ENCODE peak calls at places on chromosome 7, in seven cellular contexts. B, T, L, U, I, Z and W are unnamed samples.

GRCh38 chr7:158074896-158075632 is 512.6 kb downstream of the PTPRN2 start:
- DNase-seq in Z (no peak), I (no peak), T (no peak), L (no peak), B (peak), U (no peak), W (no peak)

GRCh38 chr7:87048839-87049238 is 10.6 kb downstream of the ELAPOR2 start:
- DNase-seq in Z (no peak), B (no peak), T (no peak), U (no peak), I (no peak), L (no peak), W (no peak)

GRCh38 chr7:73954181-73954580 is 73.8 kb upstream of the ELN start:
- DNase-seq in B (no peak), L (no peak), T (no peak), Z (no peak), U (no peak), I (no peak), W (no peak)

GRCh38 chr7:11294218-11294617 is 320.5 kb downstream of the PHF14 start:
- DNase-seq in T (no peak), I (no peak), L (no peak), U (no peak), B (no peak), Z (no peak), W (no peak)

GRCh38 chr7:7639847-7640220 is 718 bp upstream of the UMAD1 start:
- DNase-seq in B (no peak), I (peak), T (no peak), U (peak), Z (no peak), L (peak), W (peak)

GRCh38 chr7:132440126-132440525 is 136.1 kb downstream of the PLXNA4 start:
- DNase-seq in Z (no peak), B (no peak), U (no peak), T (no peak), I (no peak), L (no peak), W (no peak)

GRCh38 chr7:158368449-158368848 is 219.2 kb downstream of the PTPRN2 start:
- DNase-seq in Z (no peak), B (peak), U (no peak), T (no peak), I (no peak), L (no peak), W (no peak)

GRCh38 chr7:43038229-43038628 is 74.2 kb upstream of the HECW1 start:
- DNase-seq in I (no peak), L (no peak), B (no peak), T (no peak), Z (no peak), U (no peak), W (no peak)

GRCh38 chr7:7773334-7774308 is 55.2 kb upstream of the RPA3 start:
- DNase-seq in I (no peak), T (no peak), U (no peak), L (no peak), B (no peak), Z (no peak), W (no peak)

DNA sequence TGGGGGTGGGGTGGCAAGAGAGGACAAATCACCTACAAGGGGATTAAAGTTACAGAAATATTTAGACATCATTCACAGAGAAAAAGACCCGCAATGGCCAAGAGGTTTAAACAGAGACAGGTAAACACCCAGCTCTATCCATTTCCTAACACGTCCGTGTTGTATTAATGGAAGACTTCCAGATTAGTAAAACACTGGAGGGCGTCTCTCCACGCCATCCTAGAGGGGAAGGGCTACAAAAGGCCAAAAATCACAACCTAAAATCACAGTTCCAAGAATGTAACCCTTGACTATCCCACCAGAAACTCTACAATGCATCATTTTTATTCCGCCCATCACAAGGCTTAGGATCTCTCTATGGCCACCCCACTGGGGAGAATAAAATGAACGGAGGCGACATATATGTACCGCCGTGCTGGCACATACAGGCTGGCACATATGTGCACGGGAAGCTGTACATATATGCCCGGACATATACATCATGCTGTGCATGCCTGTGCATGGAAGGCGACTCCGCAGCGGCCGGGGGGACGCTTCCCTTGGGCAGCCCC is 758 bp downstream of the PCLO start:
- DNase-seq in T (no peak), Z (no peak), I (no peak), U (no peak), B (no peak), L (no peak), W (no peak)
- H3K27ac ChIP-seq in T (no peak), Z (peak), I (no peak), U (no peak), B (peak), L (peak), W (peak)

GRCh38 chr7:120168066-120168465 is 104.9 kb upstream of the KCND2 start:
- DNase-seq in T (no peak), B (no peak), I (no peak), L (no peak), Z (no peak), U (no peak), W (no peak)
- H3K27ac ChIP-seq in T (no peak), B (no peak), I (no peak), L (no peak), Z (no peak), U (no peak), W (no peak)

GRCh38 chr7:3043544-3044395 is at the start of gene CARD11:
- DNase-seq in U (peak), L (no peak), I (peak), Z (no peak), B (no peak), T (no peak), W (peak)
- H3K27ac ChIP-seq in U (peak), L (no peak), I (peak), Z (no peak), B (no peak), T (no peak), W (no peak)

DNA sequence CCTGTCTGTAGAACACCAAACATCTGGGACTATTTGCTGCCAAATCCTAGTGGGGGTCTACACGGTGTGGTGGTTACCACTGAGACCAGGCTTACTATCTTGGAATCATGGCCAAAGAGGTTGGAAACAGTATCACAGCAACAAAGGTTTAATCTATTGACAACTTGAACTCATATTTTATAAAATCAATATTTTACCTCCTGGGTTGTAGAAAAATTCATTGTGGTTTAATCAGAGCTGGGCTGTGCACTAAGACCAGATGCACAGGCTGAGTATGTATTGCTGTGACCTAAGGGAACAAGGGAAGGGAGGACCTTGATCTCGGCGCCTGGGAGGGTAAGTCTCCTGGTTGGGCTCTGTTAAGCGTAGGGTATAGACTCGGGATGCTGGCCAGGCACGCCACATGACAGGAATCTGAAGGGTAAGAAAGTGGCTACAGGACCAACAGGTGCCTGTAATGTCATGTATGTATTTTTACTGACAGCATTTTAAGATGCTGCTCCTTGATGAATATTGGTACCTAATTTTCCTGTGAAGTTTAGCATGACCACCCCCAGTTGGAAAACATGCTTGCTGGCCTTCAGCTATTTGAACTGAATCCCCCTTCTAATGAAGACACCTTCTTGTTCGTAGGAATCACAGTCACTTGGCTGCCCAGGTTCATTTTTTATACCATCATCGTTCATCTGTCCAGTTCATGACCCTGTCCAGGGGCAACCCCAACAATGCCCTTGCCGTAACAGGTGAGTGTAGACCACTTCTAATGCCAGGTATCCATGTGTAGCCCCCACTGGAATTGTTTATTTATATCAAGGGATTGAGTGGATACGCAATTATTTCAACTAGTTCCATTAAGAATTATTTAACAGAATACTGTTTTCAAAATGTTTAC is 79.5 kb downstream of the EZH2 start:
- DNase-seq in I (no peak), Z (no peak), L (no peak), T (no peak), B (no peak), U (no peak), W (no peak)
- H3K27ac ChIP-seq in I (no peak), Z (no peak), L (no peak), T (no peak), B (no peak), U (no peak), W (no peak)

GRCh38 chr7:27241189-27242045 is 1.2 kb upstream of the EVX1 start:
- DNase-seq in B (peak), Z (no peak), U (no peak), L (no peak), T (no peak), I (no peak), W (no peak)
- H3K27ac ChIP-seq in B (no peak), Z (no peak), U (no peak), L (no peak), T (no peak), I (no peak), W (no peak)